ENCODE peak calls at places on chromosomes 5 and 9, in eight cellular contexts. Q is heart left ventricle, D is AG04450, K is prostate gland, V is mucosa of descending colon, W is right lobe of liver, G is suprapubic skin, P is OCI-LY7. N is an unnamed sample.
A peak's percentile ranks its signal among the peaks of the same experiment; 100 is the strongest.

GRCh38 chr9:89185980-89186379 is 7.4 kb upstream of the SHC3 start:
- DNase-seq in P (peak; percentile 3), K (no peak), W (no peak), D (no peak), G (no peak), V (no peak), Q (no peak), N (peak; percentile 36)

GRCh38 chr9:6441269-6441668 is 28.3 kb downstream of the UHRF2 start:
- DNase-seq in W (no peak), Q (no peak), G (no peak), K (no peak), V (no peak), D (no peak), P (no peak), N (no peak)

GRCh38 chr9:96015876-96016686 is 140.6 kb downstream of the ERCC6L2 start:
- DNase-seq in P (no peak), G (no peak), K (no peak), W (no peak), D (no peak), Q (no peak), V (no peak), N (no peak)

GRCh38 chr9:131395745-131396479 is 2.0 kb downstream of the PRRC2B start:
- DNase-seq in D (no peak), G (no peak), Q (no peak), W (peak; percentile 27), K (no peak), P (peak; percentile 18), V (no peak), N (no peak)

GRCh38 chr5:89996892-89997291 is 412.7 kb downstream of the CETN3 start:
- DNase-seq in K (no peak), G (no peak), P (no peak), W (no peak), Q (no peak), D (no peak), V (no peak), N (no peak)

GRCh38 chr9:93459432-93459847 is 6.1 kb upstream of the FAM120AOS start:
- DNase-seq in D (no peak), G (no peak), K (no peak), V (no peak), Q (peak; percentile 47), W (no peak), P (peak; percentile 19), N (no peak)

GRCh38 chr5:36017004-36017403 is 25.8 kb upstream of the UGT3A1 start:
- DNase-seq in P (no peak), W (no peak), G (no peak), D (no peak), V (no peak), K (peak; percentile 33), Q (no peak), N (no peak)

GRCh38 chr5:89729623-89730390 is 679.7 kb downstream of the CETN3 start:
- DNase-seq in G (no peak), P (no peak), Q (no peak), V (no peak), D (no peak), W (no peak), K (no peak), N (peak; percentile 3)

DNA sequence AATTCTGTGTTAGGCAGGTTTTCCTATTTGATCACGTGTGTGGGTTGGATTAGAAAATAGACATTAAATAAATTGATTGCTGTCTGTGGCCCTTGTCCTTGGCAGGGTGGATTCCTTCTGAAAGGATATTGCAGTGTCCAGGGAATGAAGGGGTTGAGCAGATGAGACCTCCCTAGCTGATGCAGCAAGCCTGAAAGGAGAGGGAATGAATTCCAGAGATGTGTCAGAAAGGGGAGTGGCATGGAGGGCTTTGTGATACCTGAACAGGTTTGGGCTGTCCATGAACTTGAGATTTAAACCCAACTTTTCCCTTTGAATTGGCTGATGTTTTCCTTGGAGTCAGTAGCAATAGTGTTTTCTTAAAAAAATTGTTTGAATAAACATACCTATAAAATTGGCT is 66.8 kb downstream of the ADCY2 start:
- DNase-seq in P (no peak), D (no peak), Q (no peak), G (no peak), K (no peak), V (no peak), W (no peak), N (no peak)
- H3K4me3 ChIP-seq in P (no peak overlapping the region), D (no peak overlapping the region), Q (no peak overlapping the region), G (no peak overlapping the region), K (no peak overlapping the region), V (no peak overlapping the region), W (no peak overlapping the region), N (no peak overlapping the region)

DNA sequence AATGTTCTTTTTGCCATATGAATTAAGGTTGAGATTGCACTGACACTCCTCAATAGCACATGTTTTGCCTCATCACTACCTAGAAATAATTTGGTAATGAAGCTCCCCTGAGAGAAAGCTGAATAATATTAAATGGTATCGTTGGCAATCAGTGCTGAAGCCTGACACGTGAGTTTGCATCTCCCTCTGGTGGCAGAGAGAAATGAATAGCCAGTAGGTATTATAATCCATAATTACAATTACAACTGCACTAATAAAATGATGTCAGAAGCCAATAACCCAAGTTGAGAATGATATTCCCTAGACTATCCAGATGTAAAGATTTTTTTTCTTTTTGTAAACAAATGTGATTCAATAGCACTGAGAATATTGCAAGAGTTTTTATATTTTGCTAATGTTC is 700.3 kb downstream of the PTPRD start:
- DNase-seq in Q (no peak), D (no peak), G (no peak), V (no peak), K (no peak), W (no peak), P (peak; percentile 46), N (no peak)
- TF ChIP-seq CTCF in Q (no peak), D (no peak), G (no peak), V (no peak), K (no peak), W (peak; percentile 19), P (peak; percentile 83), N (no peak)

GRCh38 chr9:134396258-134396742 is 70.0 kb downstream of the RXRA start:
- DNase-seq in Q (no peak), G (no peak), K (no peak), W (peak; percentile 80), P (peak; percentile 61), V (no peak), D (no peak), N (no peak)

GRCh38 chr9:134396825-134397224 is 70.6 kb downstream of the RXRA start:
- DNase-seq in G (no peak), V (no peak), D (no peak), W (no peak), K (no peak), P (peak; percentile 34), Q (no peak), N (no peak)

GRCh38 chr9:134395002-134395517 is 68.8 kb downstream of the RXRA start:
- DNase-seq in K (no peak), V (no peak), W (no peak), G (no peak), D (no peak), Q (no peak), P (no peak), N (no peak)

GRCh38 chr9:134393582-134394280 is 67.5 kb downstream of the RXRA start:
- DNase-seq in V (no peak), P (no peak), K (no peak), Q (no peak), W (no peak), D (no peak), G (no peak), N (no peak)

DNA sequence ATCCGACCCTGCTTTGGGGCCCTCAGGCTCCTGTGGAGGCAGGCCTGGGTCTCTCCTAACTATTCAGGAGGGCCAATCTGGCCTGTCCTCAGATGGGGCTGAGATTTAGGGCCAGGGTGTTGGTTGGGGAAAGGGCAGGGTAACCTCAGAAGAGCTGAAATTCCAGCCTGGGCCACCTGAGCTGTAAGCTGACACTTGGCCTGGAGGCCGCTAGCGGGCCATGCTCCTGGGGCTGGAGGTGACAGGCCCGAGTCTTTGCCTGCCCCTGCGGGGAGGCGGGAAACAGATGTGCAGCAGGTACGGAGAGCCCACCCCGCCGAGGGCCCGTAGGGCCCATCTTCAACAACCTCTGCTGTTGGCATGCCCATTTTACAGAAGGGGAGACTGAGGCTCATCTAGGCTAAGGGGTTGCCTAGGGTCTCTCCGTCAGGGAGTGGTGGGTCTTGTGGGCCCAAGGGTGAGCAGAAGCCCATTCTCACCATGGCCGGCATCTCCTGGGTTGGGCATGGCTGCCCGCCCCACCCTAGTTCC is 69.5 kb downstream of the RXRA start:
- DNase-seq in K (no peak), P (no peak), W (no peak), V (no peak), Q (no peak), G (no peak), D (no peak), N (no peak)
- H3K4me3 ChIP-seq in K (no peak overlapping the region), P (no peak overlapping the region), W (no peak overlapping the region), V (no peak overlapping the region), Q (no peak overlapping the region), G (no peak overlapping the region), D (no peak overlapping the region), N (no peak overlapping the region)

GRCh38 chr5:95841914-95842812 is 19.6 kb upstream of the GLRX start:
- DNase-seq in D (no peak), Q (peak; percentile 63), K (no peak), V (no peak), G (peak; percentile 82), P (no peak), W (no peak), N (peak; percentile 95)

GRCh38 chr5:95840969-95841368 is 18.4 kb upstream of the GLRX start:
- DNase-seq in V (no peak), G (no peak), Q (no peak), W (no peak), D (no peak), K (no peak), P (no peak), N (no peak)

GRCh38 chr5:95845401-95845800 is 22.9 kb upstream of the GLRX start:
- DNase-seq in G (no peak), K (no peak), W (no peak), Q (no peak), V (no peak), P (no peak), D (no peak), N (no peak)

GRCh38 chr5:95843733-95844223 is 21.3 kb upstream of the GLRX start:
- DNase-seq in Q (no peak), P (no peak), D (no peak), V (no peak), G (no peak), W (peak; percentile 73), K (peak; percentile 75), N (peak; percentile 82)

GRCh38 chr5:95842955-95843544 is 20.5 kb upstream of the GLRX start:
- DNase-seq in V (no peak), P (peak; percentile 54), Q (peak; percentile 82), K (no peak), W (peak; percentile 82), G (peak; percentile 67), D (no peak), N (peak; percentile 90)
- TF ChIP-seq CTCF in V (no peak), P (peak; percentile 63), Q (no peak), K (no peak), W (peak; percentile 20), G (no peak), D (no peak), N (no peak)

DNA sequence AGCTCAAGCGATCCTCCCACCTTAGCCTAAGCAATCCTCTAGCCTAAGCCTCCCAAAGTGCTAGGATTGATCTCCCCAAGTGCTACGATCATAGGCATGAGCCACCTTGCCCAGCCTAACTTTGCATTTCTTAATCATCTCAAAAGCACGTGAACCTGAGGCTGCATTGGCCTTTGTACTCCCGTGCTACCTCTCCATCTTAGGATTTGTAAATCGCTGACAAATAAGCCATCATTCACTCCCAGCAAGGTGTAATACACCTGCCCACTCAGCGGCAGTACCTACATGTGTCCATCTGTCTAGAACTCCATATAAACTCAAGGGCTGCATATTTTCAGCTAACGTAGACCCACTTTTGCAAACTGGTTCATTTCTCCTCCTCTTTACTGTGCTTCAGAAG is 2.8 kb downstream of the ANKH start:
- DNase-seq in P (no peak), W (no peak), D (no peak), Q (no peak), K (no peak), G (no peak), V (no peak), N (no peak)
- H3K4me3 ChIP-seq in P (no peak overlapping the region), W (no peak overlapping the region), D (no peak overlapping the region), Q (no peak overlapping the region), K (peak overlapping the region; percentile 81), G (no peak overlapping the region), V (no peak overlapping the region), N (no peak overlapping the region)

N was measured in fibroblast of villous mesenchyme.